ENCODE peak calls at places on chromosomes 11 and 22, in four cellular contexts. H is IMR-90, V is H9, L is neuronal stem cell. T is an unnamed sample.
A peak's percentile ranks its signal among the peaks of the same experiment; 100 is the strongest.

GRCh38 chr11:12287009-12287373 is 90.4 kb upstream of the PARVA start:
- DNase-seq in H (peak; percentile 96), V (no peak), L (no peak), T (peak; percentile 31)

GRCh38 chr11:117748771-117749540 is 48.1 kb downstream of the DSCAML1 start:
- DNase-seq in H (no peak), V (no peak), L (no peak), T (no peak)

GRCh38 chr22:18970180-18970947 is 34.3 kb upstream of the PRODH start:
- DNase-seq in H (no peak), V (peak; percentile 64), L (peak; percentile 49), T (no peak)

GRCh38 chr11:123742778-123743177 is 1.3 kb upstream of the ZNF202 start:
- DNase-seq in H (no peak), V (no peak), L (no peak), T (no peak)

GRCh38 chr11:74463216-74463615 is 4.1 kb downstream of the KCNE3 start:
- DNase-seq in H (no peak), V (no peak), L (no peak), T (no peak)

GRCh38 chr11:10303558-10304363 is 1.1 kb upstream of the ADM start:
- DNase-seq in H (peak; percentile 68), V (peak; percentile 52), L (no peak), T (peak; percentile 68)

GRCh38 chr11:10072841-10073240 is 221.2 kb downstream of the SBF2 start:
- DNase-seq in H (peak; percentile 35), V (no peak), L (no peak), T (no peak)

GRCh38 chr11:68206211-68206610 is 6.9 kb downstream of the KMT5B start:
- DNase-seq in H (peak; percentile 69), V (peak; percentile 46), L (peak; percentile 59), T (peak; percentile 52)

GRCh38 chr11:67411785-67412152 is 3.7 kb upstream of the CARNS1 start:
- DNase-seq in H (no peak), V (no peak), L (no peak), T (no peak)

GRCh38 chr11:106733518-106734162 is 284.6 kb downstream of the GUCY1A2 start:
- DNase-seq in H (no peak), V (no peak), L (no peak), T (no peak)

GRCh38 chr11:94271885-94272372 is 32.5 kb upstream of the IZUMO1R start:
- DNase-seq in H (no peak), V (no peak), L (no peak), T (no peak)

GRCh38 chr11:48085688-48086087 is 105.3 kb downstream of the PTPRJ start:
- DNase-seq in H (no peak), V (no peak), L (no peak), T (no peak)

GRCh38 chr11:104690243-104690642 is 208.0 kb downstream of the CASP12 start:
- DNase-seq in H (no peak), V (no peak), L (no peak), T (no peak)

GRCh38 chr11:77710358-77710757 is 72.8 kb upstream of the CLNS1A start:
- DNase-seq in H (peak; percentile 67), V (no peak), L (no peak), T (no peak)

GRCh38 chr11:58965246-58965985 is 26.1 kb downstream of the GLYATL1 start:
- DNase-seq in H (peak; percentile 38), V (no peak), L (no peak), T (no peak)

GRCh38 chr22:43789452-43789851 is 22.7 kb downstream of the EFCAB6 start:
- DNase-seq in H (peak; percentile 99), V (no peak), L (no peak), T (no peak)

GRCh38 chr11:70468256-70469230 is 70.2 kb downstream of the CTTN start:
- DNase-seq in H (no peak), V (no peak), L (no peak), T (no peak)

GRCh38 chr11:44733877-44734276 is 7.1 kb downstream of the TSPAN18 start:
- DNase-seq in H (no peak), V (peak; percentile 60), L (no peak), T (no peak)

GRCh38 chr22:42716649-42717127 is 4.0 kb downstream of the A4GALT start:
- DNase-seq in H (no peak), V (no peak), L (no peak), T (no peak)

GRCh38 chr11:69445131-69445470 is 36.4 kb upstream of the LINC01488 start:
- DNase-seq in H (no peak), V (no peak), L (no peak), T (no peak)
- H3K18ac ChIP-seq in H (no peak overlapping the region), V (no peak overlapping the region), L (peak overlapping the region; percentile 82), T (no peak overlapping the region)

GRCh38 chr22:24981656-24982055 is 29.1 kb downstream of the KIAA1671 start:
- DNase-seq in H (no peak), V (no peak), L (no peak), T (no peak)

GRCh38 chr22:24982301-24983056 is 30.0 kb downstream of the KIAA1671 start:
- DNase-seq in H (no peak), V (no peak), L (no peak), T (no peak)

GRCh38 chr22:24985824-24986214 is 33.3 kb downstream of the KIAA1671 start:
- DNase-seq in H (peak; percentile 10), V (no peak), L (no peak), T (no peak)

GRCh38 chr22:24983151-24983550 is 30.6 kb downstream of the KIAA1671 start:
- DNase-seq in H (no peak), V (no peak), L (no peak), T (no peak)

GRCh38 chr22:24984122-24984521 is 31.6 kb downstream of the KIAA1671 start:
- DNase-seq in H (no peak), V (no peak), L (no peak), T (no peak)
- H3K18ac ChIP-seq in H (no peak overlapping the region), V (no peak overlapping the region), L (no peak overlapping the region), T (peak overlapping the region; percentile 38)

GRCh38 chr11:15175780-15176179 is 61.1 kb downstream of the INSC start:
- DNase-seq in H (no peak), V (no peak), L (no peak), T (no peak)
- H3K18ac ChIP-seq in H (no peak overlapping the region), V (no peak overlapping the region), L (peak overlapping the region; percentile 70), T (no peak overlapping the region)

GRCh38 chr11:924406-925157 is 1.1 kb upstream of the AP2A2 start:
- DNase-seq in H (no peak), V (no peak), L (no peak), T (no peak)

GRCh38 chr11:925158-925495 is 543 bp upstream of the AP2A2 start:
- DNase-seq in H (no peak), V (no peak), L (no peak), T (no peak)

GRCh38 chr11:927871-928270 is 2.2 kb downstream of the AP2A2 start:
- DNase-seq in H (no peak), V (no peak), L (no peak), T (no peak)

GRCh38 chr11:925496-926301 is at the start of gene AP2A2:
- DNase-seq in H (peak; percentile 86), V (peak; percentile 86), L (peak; percentile 90), T (peak; percentile 43)

GRCh38 chr11:926341-926916 is 759 bp downstream of the AP2A2 start:
- DNase-seq in H (peak; percentile 69), V (no peak), L (no peak), T (no peak)
- H3K18ac ChIP-seq in H (no peak overlapping the region), V (no peak overlapping the region), L (peak overlapping the region; percentile 38), T (peak overlapping the region; percentile 3)

GRCh38 chr11:2234963-2235362 is 35.4 kb downstream of the ASCL2 start:
- DNase-seq in H (no peak), V (peak; percentile 50), L (no peak), T (no peak)
- H3K18ac ChIP-seq in H (no peak overlapping the region), V (no peak overlapping the region), L (peak overlapping the region; percentile 72), T (no peak overlapping the region)

GRCh38 chr22:32622762-32623147 is 148.1 kb downstream of the FBXO7 start:
- DNase-seq in H (no peak), V (no peak), L (no peak), T (no peak)
- H3K18ac ChIP-seq in H (peak overlapping the region; percentile 100), V (no peak overlapping the region), L (peak overlapping the region; percentile 67), T (peak overlapping the region; percentile 66)